ENCODE peak calls at places on chromosomes 12 and 14, in six cellular contexts. One of them, this sample, is unnamed.

GRCh38 chr12:96989916-96990315 is 82.9 kb downstream of the NEDD1 start:
- DNase-seq in central memory CD4-positive, alpha-beta T cell: no peak
- DNase-seq in psoas muscle: no peak
- DNase-seq in AG04449: no peak
- DNase-seq in ELR: peak
- DNase-seq in fibroblast of villous mesenchyme: no peak
- DNase-seq in this sample: peak

GRCh38 chr12:18139989-18140596 is 50.1 kb upstream of the RERGL start:
- DNase-seq in central memory CD4-positive, alpha-beta T cell: no peak
- DNase-seq in AG04449: no peak
- DNase-seq in ELR: peak
- DNase-seq in fibroblast of villous mesenchyme: peak
- DNase-seq in psoas muscle: no peak
- DNase-seq in this sample: no peak

GRCh38 chr12:115830633-115831032 is 446.9 kb downstream of the MED13L start:
- DNase-seq in AG04449: no peak
- DNase-seq in central memory CD4-positive, alpha-beta T cell: no peak
- DNase-seq in psoas muscle: no peak
- DNase-seq in fibroblast of villous mesenchyme: no peak
- DNase-seq in ELR: no peak
- DNase-seq in this sample: no peak

GRCh38 chr12:22672951-22673350 is 48.0 kb downstream of the ETNK1 start:
- DNase-seq in AG04449: peak
- DNase-seq in central memory CD4-positive, alpha-beta T cell: no peak
- DNase-seq in psoas muscle: no peak
- DNase-seq in ELR: peak
- DNase-seq in fibroblast of villous mesenchyme: peak
- DNase-seq in this sample: no peak

GRCh38 chr14:44449694-44450093 is 57.4 kb downstream of the FSCB start:
- DNase-seq in ELR: no peak
- DNase-seq in AG04449: no peak
- DNase-seq in central memory CD4-positive, alpha-beta T cell: no peak
- DNase-seq in fibroblast of villous mesenchyme: no peak
- DNase-seq in psoas muscle: no peak
- DNase-seq in this sample: no peak

GRCh38 chr12:95083938-95084337 is 10.5 kb upstream of the NR2C1 start:
- DNase-seq in fibroblast of villous mesenchyme: peak
- DNase-seq in central memory CD4-positive, alpha-beta T cell: no peak
- DNase-seq in ELR: peak
- DNase-seq in AG04449: peak
- DNase-seq in psoas muscle: no peak
- DNase-seq in this sample: no peak

GRCh38 chr14:81341405-81342180 is 58.5 kb downstream of the STON2 start:
- DNase-seq in ELR: no peak
- DNase-seq in central memory CD4-positive, alpha-beta T cell: no peak
- DNase-seq in AG04449: no peak
- DNase-seq in fibroblast of villous mesenchyme: no peak
- DNase-seq in psoas muscle: no peak
- DNase-seq in this sample: peak

GRCh38 chr12:94429633-94430032 is 30.0 kb downstream of the CEP83 start:
- DNase-seq in AG04449: no peak
- DNase-seq in central memory CD4-positive, alpha-beta T cell: no peak
- DNase-seq in psoas muscle: no peak
- DNase-seq in fibroblast of villous mesenchyme: peak
- DNase-seq in ELR: no peak
- DNase-seq in this sample: no peak

GRCh38 chr14:68794130-68794855 is 1.4 kb upstream of the ZFP36L1 start:
- DNase-seq in psoas muscle: peak
- DNase-seq in fibroblast of villous mesenchyme: peak
- DNase-seq in central memory CD4-positive, alpha-beta T cell: peak
- DNase-seq in ELR: peak
- DNase-seq in AG04449: peak
- DNase-seq in this sample: peak

GRCh38 chr12:57133916-57134315 is 5.6 kb downstream of the LRP1 start:
- DNase-seq in ELR: no peak
- DNase-seq in AG04449: no peak
- DNase-seq in psoas muscle: peak
- DNase-seq in central memory CD4-positive, alpha-beta T cell: no peak
- DNase-seq in fibroblast of villous mesenchyme: no peak
- DNase-seq in this sample: no peak

GRCh38 chr14:101721951-101722661 is 39.4 kb upstream of the PPP2R5C start:
- DNase-seq in ELR: peak
- DNase-seq in AG04449: no peak
- DNase-seq in psoas muscle: no peak
- DNase-seq in fibroblast of villous mesenchyme: peak
- DNase-seq in central memory CD4-positive, alpha-beta T cell: peak
- DNase-seq in this sample: no peak

GRCh38 chr14:56659964-56660551 is 80.5 kb downstream of the TMEM260 start:
- DNase-seq in central memory CD4-positive, alpha-beta T cell: no peak
- DNase-seq in fibroblast of villous mesenchyme: peak
- DNase-seq in AG04449: peak
- DNase-seq in ELR: peak
- DNase-seq in psoas muscle: no peak
- DNase-seq in this sample: peak

GRCh38 chr14:94115068-94115591 is 4.6 kb downstream of the IFI27 start:
- DNase-seq in psoas muscle: no peak
- DNase-seq in ELR: no peak
- DNase-seq in fibroblast of villous mesenchyme: no peak
- DNase-seq in AG04449: no peak
- DNase-seq in central memory CD4-positive, alpha-beta T cell: no peak
- DNase-seq in this sample: peak

GRCh38 chr12:29241821-29242591 is 92.9 kb downstream of the FAR2 start:
- DNase-seq in fibroblast of villous mesenchyme: peak
- DNase-seq in ELR: peak
- DNase-seq in AG04449: peak
- DNase-seq in central memory CD4-positive, alpha-beta T cell: no peak
- DNase-seq in psoas muscle: no peak
- DNase-seq in this sample: no peak

This sample was measured in DMS153.